ENCODE peak calls at places on chromosomes 4 and X, in ten cellular contexts. T is stomach, B is H1, N is HepG2, Z is K562, S is GM12878, G is suprapubic skin, V is esophagus muscularis mucosa, A is transverse colon, K is upper lobe of left lung. I is an unnamed sample.
A peak's percentile ranks its signal among the peaks of the same experiment; 100 is the strongest.

GRCh38 chr4:183505556-183506388 is 914 bp downstream of the ING2 start:
- DNase-seq in T (peak; percentile 83), B (peak; percentile 90), N (peak; percentile 82), Z (peak; percentile 79), S (peak; percentile 42), G (peak; percentile 93), V (peak; percentile 96), A (peak; percentile 88), K (peak; percentile 94), I (peak; percentile 93)

GRCh38 chr4:90030953-90031352 is 96.2 kb upstream of the CCSER1 start:
- DNase-seq in T (no peak), B (no peak), N (no peak), Z (no peak), S (no peak), G (no peak), V (no peak), A (no peak), K (no peak), I (no peak)

GRCh38 chr4:8602686-8603430 is 10.3 kb downstream of the CPZ start:
- DNase-seq in T (no peak), B (no peak), N (no peak), Z (no peak), S (no peak), G (no peak), V (no peak), A (no peak), K (no peak), I (no peak)

GRCh38 chr4:72128741-72129140 is 96.9 kb downstream of the NPFFR2 start:
- DNase-seq in T (no peak), B (no peak), N (no peak), Z (no peak), S (no peak), G (no peak), V (no peak), A (no peak), K (no peak), I (no peak)

GRCh38 chrX:68685722-68686683 is 38.5 kb downstream of the STARD8 start:
- DNase-seq in T (no peak), B (peak; percentile 65), N (no peak), Z (peak; percentile 61), S (no peak), G (no peak), V (no peak), A (peak; percentile 29), K (peak; percentile 49), I (peak; percentile 81)

GRCh38 chr4:122759639-122760310 is 27.3 kb downstream of the BBS12 start:
- DNase-seq in T (no peak), B (no peak), N (no peak), Z (no peak), S (no peak), G (no peak), V (no peak), A (no peak), K (no peak), I (no peak)

GRCh38 chr4:144709159-144709558 is 63.2 kb downstream of the HHIP start:
- DNase-seq in T (no peak), B (no peak), N (no peak), Z (no peak), S (no peak), G (no peak), V (no peak), A (no peak), K (no peak), I (no peak)

GRCh38 chr4:138919094-138919936 is 96.3 kb upstream of the NOCT start:
- DNase-seq in T (peak; percentile 66), B (peak; percentile 86), N (peak; percentile 49), Z (peak; percentile 71), S (peak; percentile 11), G (peak; percentile 83), V (peak; percentile 12), A (peak; percentile 68), K (peak; percentile 67), I (peak; percentile 73)

DNA sequence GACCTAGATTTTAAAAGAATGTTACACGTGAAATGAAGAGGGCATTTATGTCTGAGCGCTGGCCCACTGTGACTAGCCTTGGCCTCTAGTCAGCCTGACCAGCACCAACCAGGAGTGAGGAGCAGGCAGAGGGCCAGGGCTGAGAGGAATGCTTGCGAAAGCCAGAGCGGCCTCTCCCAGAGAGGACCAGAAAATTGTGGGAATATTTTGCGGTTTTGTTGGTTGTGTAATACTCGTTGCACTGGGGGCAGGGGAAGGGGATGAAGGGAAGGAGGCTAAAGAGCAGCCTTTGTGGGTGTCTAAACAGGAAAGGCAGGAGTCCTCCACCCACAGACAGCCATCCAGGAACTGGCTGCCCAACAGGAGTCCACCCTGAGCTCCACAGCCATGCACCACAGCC is 3.8 kb downstream of the GABRE start:
- DNase-seq in T (peak; percentile 29), B (no peak), N (peak; percentile 90), Z (no peak), S (no peak), G (peak; percentile 81), V (no peak), A (peak; percentile 35), K (peak; percentile 83), I (peak; percentile 83)
- TF ChIP-seq POLR2AphosphoS5 in T (no peak), B (no peak), N (no peak), Z (no peak), S (no peak), G (no peak), V (peak; percentile 16), A (peak; percentile 13), K (no peak), I (no peak)

GRCh38 chr4:108053281-108053701 is 63.6 kb downstream of the HADH start:
- DNase-seq in T (no peak), B (no peak), N (no peak), Z (no peak), S (no peak), G (no peak), V (no peak), A (no peak), K (no peak), I (no peak)
- TF ChIP-seq EP300 in T (no peak), B (no peak), N (no peak), Z (no peak), S (no peak), G (no peak), V (no peak), A (no peak), K (no peak), I (no peak)

DNA sequence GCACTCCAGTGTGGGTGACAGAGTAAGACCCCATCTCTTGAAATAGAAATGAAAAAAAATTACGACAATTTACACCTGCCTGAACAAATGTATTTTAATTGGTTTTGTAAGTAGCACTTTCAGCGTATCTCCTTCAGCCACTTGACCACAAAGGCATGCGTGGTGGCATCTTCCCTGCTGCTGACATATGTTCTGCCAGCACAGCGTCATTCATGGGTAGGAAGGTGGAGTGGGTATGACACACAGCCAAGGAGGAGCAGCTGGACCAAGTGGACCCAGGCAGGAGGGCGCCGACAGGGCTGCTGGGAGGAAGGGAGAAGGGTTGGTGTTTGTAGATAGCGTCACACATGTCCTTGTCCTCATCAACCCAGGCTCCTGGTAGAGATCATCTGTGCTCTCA is 28.6 kb upstream of the CLDN34 start:
- DNase-seq in T (no peak), B (no peak), N (no peak), Z (no peak), S (no peak), G (no peak), V (no peak), A (no peak), K (no peak), I (no peak)
- TF ChIP-seq POLR2A in T (no peak), B (no peak), N (no peak), Z (no peak), S (no peak), G (no peak), V (no peak), A (no peak), K (no peak), I (no peak)

DNA sequence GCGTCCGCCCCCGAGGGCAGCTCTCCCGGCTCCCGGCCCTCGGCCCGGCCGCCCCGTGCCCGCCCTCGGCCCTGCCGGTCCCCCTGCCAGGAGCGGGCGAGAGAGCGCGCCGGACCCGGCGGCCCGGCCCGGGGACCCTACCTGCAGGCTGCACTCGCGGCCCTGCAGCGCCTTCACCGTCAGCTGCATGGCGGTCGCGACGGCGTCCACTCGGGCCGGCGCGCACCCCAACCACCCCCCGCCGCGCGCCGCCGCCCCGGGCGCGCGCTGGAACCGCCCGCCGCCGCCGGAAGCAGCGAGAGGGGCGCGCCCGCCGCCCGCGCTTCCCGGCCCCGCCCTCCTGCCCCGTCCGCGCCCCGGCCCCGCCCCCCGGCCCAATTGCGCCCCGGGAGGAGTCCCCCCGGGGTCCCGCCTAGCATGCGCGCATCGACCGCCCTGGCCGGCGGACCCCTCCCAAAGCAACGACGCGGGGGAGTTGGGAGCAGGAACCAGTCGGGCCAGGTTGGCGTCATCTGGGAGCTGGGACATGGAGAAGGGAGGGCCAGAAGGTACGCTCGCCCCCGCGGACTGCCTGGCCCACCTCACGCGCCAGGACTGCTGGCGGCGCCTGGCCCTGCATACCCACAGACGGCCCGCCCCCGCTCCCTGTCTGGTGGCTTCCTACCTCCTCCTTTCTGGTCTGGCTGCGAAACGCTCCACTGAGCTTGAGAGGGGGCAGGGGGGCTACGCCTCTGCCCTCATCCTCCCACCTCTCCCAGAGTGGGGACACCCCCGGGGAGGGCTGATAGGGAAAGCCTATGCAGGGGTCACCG is at the start of gene UBL4A:
- DNase-seq in T (peak; percentile 63), B (peak; percentile 55), N (no peak), Z (peak; percentile 83), S (no peak), G (no peak), V (no peak), A (peak; percentile 63), K (peak; percentile 53), I (peak; percentile 82)
- TF ChIP-seq POLR2AphosphoS5 in T (peak; percentile 45), B (no peak), N (no peak), Z (no peak), S (no peak), G (no peak), V (peak; percentile 26), A (peak; percentile 37), K (no peak), I (peak; percentile 40)

DNA sequence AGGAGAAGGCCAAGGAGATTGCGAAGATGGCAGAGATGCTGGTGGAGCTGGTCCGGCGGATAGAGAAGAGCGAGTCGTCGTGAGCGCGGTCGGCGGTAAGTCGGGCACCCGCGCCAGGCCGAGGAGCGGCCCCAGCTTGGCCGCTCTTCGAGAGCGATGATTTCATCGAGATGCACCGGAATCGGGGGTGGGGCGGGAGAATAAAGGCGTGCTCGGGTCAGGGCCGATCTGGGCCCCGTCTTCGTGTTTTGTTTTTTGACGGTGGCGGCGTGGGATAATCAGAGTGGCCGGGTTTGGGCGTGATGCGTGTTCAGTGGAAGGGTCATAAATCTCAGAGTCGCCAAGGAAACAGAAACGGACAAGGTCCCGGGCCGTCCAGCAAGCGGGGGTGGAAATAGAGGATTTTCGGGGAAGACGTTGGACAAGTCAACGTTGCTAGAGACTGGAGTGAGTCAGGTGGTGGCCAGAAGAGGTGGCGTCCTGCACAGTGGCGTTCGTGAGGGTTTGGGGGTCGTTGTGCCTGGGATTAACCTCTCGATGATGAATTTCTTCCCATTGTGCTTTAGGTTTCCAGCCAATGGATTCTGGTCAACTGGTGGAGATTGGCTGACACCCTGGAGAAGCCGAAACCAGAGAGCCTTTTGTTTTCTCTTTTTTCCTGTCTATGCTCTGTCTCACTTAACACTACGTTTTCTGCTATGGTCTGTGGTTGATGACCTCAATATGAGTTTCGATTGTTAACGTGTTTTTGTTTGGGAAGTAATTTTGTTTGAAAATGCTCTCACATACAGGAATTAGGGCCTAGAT is 882 bp downstream of the MRFAP1 start:
- DNase-seq in T (peak; percentile 40), B (no peak), N (no peak), Z (peak; percentile 55), S (no peak), G (peak; percentile 81), V (no peak), A (peak; percentile 61), K (peak; percentile 57), I (no peak)
- TF ChIP-seq EP300 in T (no peak), B (no peak), N (no peak), Z (no peak), S (no peak), G (no peak), V (no peak), A (no peak), K (no peak), I (no peak)